ENCODE peak calls at places on chromosomes 11 and 22, in six cellular contexts. N, C, J, H, Z and U are unnamed samples.

GRCh38 chr11:16807306-16807705 is 68.9 kb downstream of the C11orf58 start:
- ATAC-seq in N (no peak), C (no peak), J (no peak), H (no peak), Z (no peak), U (no peak)

GRCh38 chr11:32088117-32088941 is 2.5 kb upstream of the RCN1 start:
- ATAC-seq in N (no peak), C (peak; percentile 63), J (no peak), H (no peak), Z (peak; percentile 81), U (peak; percentile 78)

GRCh38 chr11:96035031-96035743 is 111.3 kb upstream of the MTMR2 start:
- ATAC-seq in N (no peak), C (no peak), J (no peak), H (no peak), Z (no peak), U (no peak)

GRCh38 chr11:66958232-66958955 is at the start of gene PC:
- ATAC-seq in N (peak; percentile 97), C (peak; percentile 97), J (peak; percentile 97), H (peak; percentile 98), Z (peak; percentile 99), U (peak; percentile 97)

GRCh38 chr11:8800498-8801110 is 110.4 kb upstream of the AKIP1 start:
- ATAC-seq in N (no peak), C (no peak), J (no peak), H (no peak), Z (no peak), U (no peak)

GRCh38 chr11:89489930-89490329 is 1.2 kb downstream of the NOX4 start:
- ATAC-seq in N (no peak), C (no peak), J (no peak), H (no peak), Z (no peak), U (no peak)

GRCh38 chr11:61429691-61430582 is at the start of the genes CPSF7 and SDHAF2:
- ATAC-seq in N (peak; percentile 91), C (peak; percentile 90), J (peak; percentile 87), H (peak; percentile 94), Z (peak; percentile 99), U (peak; percentile 97)

GRCh38 chr11:4947505-4947904 is at the start of gene OR51A4:
- ATAC-seq in N (no peak), C (no peak), J (no peak), H (no peak), Z (no peak), U (no peak)

GRCh38 chr22:48746789-48747425 is 1080.8 kb downstream of the BRD1 start:
- ATAC-seq in N (no peak), C (no peak), J (no peak), H (no peak), Z (no peak), U (no peak)

GRCh38 chr11:94880216-94880615 is 93.1 kb downstream of the CWC15 start:
- ATAC-seq in N (no peak), C (peak; percentile 39), J (no peak), H (no peak), Z (no peak), U (peak; percentile 64)

GRCh38 chr11:98036810-98037209 is 983.9 kb upstream of the CNTN5 start:
- ATAC-seq in N (no peak), C (no peak), J (no peak), H (no peak), Z (no peak), U (no peak)

GRCh38 chr11:44471603-44472002 is 93.9 kb upstream of the CD82 start:
- ATAC-seq in N (no peak), C (no peak), J (no peak), H (no peak), Z (no peak), U (no peak)

GRCh38 chr11:86876716-86877234 is 76.4 kb downstream of the PRSS23 start:
- ATAC-seq in N (no peak), C (no peak), J (no peak), H (no peak), Z (no peak), U (no peak)

GRCh38 chr22:28116261-28116673 is 197.2 kb upstream of the PITPNB start:
- ATAC-seq in N (no peak), C (no peak), J (no peak), H (no peak), Z (peak; percentile 43), U (no peak)

GRCh38 chr22:46234851-46235437 is 15.1 kb downstream of the CDPF1 start:
- ATAC-seq in N (no peak), C (no peak), J (no peak), H (no peak), Z (no peak), U (no peak)

GRCh38 chr11:134742228-134742612 is 330.2 kb upstream of the B3GAT1 start:
- ATAC-seq in N (no peak), C (no peak), J (no peak), H (no peak), Z (no peak), U (no peak)

GRCh38 chr11:68406318-68407313 is 53.9 kb upstream of the PPP6R3 start:
- ATAC-seq in N (no peak), C (no peak), J (no peak), H (no peak), Z (no peak), U (no peak)

GRCh38 chr11:112401036-112401769 is 140.5 kb upstream of the PLET1 start:
- ATAC-seq in N (no peak), C (no peak), J (no peak), H (no peak), Z (no peak), U (no peak)

GRCh38 chr11:128890543-128891409 is at the start of gene KCNJ5:
- ATAC-seq in N (peak; percentile 40), C (peak; percentile 38), J (peak; percentile 41), H (peak; percentile 42), Z (peak; percentile 40), U (peak; percentile 51)

GRCh38 chr22:22616636-22617035 is 27.8 kb upstream of the GGTLC2 start:
- ATAC-seq in N (peak; percentile 31), C (peak; percentile 87), J (peak; percentile 93), H (peak; percentile 95), Z (no peak), U (peak; percentile 84)

GRCh38 chr11:15276616-15277015 is 161.9 kb downstream of the INSC start:
- ATAC-seq in N (no peak), C (no peak), J (no peak), H (no peak), Z (no peak), U (no peak)

GRCh38 chr11:35994421-35994820 is 50.6 kb downstream of the LDLRAD3 start:
- ATAC-seq in N (no peak), C (no peak), J (no peak), H (no peak), Z (no peak), U (no peak)

GRCh38 chr11:74691755-74692154 is 39.5 kb downstream of the CHRDL2 start:
- ATAC-seq in N (no peak), C (no peak), J (no peak), H (no peak), Z (no peak), U (no peak)

GRCh38 chr22:19565921-19566598 is 41.9 kb upstream of the CLDN5 start:
- ATAC-seq in N (no peak), C (no peak), J (no peak), H (no peak), Z (no peak), U (no peak)

GRCh38 chr22:21762712-21763581 is 27.4 kb upstream of the YPEL1 start:
- ATAC-seq in N (no peak), C (peak; percentile 78), J (no peak), H (peak; percentile 86), Z (no peak), U (peak; percentile 83)

GRCh38 chr22:50141462-50141861 is 29.1 kb upstream of the PANX2 start:
- ATAC-seq in N (no peak), C (no peak), J (no peak), H (no peak), Z (no peak), U (no peak)

GRCh38 chr11:68891356-68891948 is 12.2 kb downstream of the MRPL21 start:
- ATAC-seq in N (no peak), C (no peak), J (no peak), H (no peak), Z (peak; percentile 10), U (no peak)

GRCh38 chr11:105443623-105444022 is 166.2 kb upstream of the GRIA4 start:
- ATAC-seq in N (no peak), C (no peak), J (no peak), H (no peak), Z (no peak), U (no peak)

GRCh38 chr22:20566420-20567260 is 59.2 kb downstream of the MED15 start:
- ATAC-seq in N (peak; percentile 61), C (peak; percentile 59), J (no peak), H (no peak), Z (no peak), U (peak; percentile 15)

GRCh38 chr22:33538277-33538885 is 381.9 kb downstream of the LARGE1 start:
- ATAC-seq in N (no peak), C (no peak), J (no peak), H (no peak), Z (no peak), U (no peak)

GRCh38 chr11:58963551-58964075 is 24.3 kb downstream of the GLYATL1 start:
- ATAC-seq in N (no peak), C (no peak), J (no peak), H (no peak), Z (no peak), U (no peak)

GRCh38 chr11:114796954-114797721 is 118.8 kb downstream of the NXPE2 start:
- ATAC-seq in N (no peak), C (no peak), J (no peak), H (no peak), Z (peak; percentile 94), U (no peak)

GRCh38 chr11:72741849-72742521 is 10.2 kb downstream of the ARAP1 start:
- ATAC-seq in N (no peak), C (no peak), J (no peak), H (no peak), Z (no peak), U (no peak)

GRCh38 chr11:72762641-72763304 is 10.6 kb upstream of the ARAP1 start:
- ATAC-seq in N (peak; percentile 32), C (peak; percentile 52), J (peak; percentile 96), H (peak; percentile 95), Z (no peak), U (peak; percentile 98)

GRCh38 chr11:67562951-67563350 is 20.7 kb upstream of the GSTP1 start:
- ATAC-seq in N (no peak), C (no peak), J (no peak), H (no peak), Z (no peak), U (no peak)

GRCh38 chr22:23357028-23357427 is 176.7 kb downstream of the BCR start:
- ATAC-seq in N (no peak), C (no peak), J (no peak), H (no peak), Z (no peak), U (no peak)

GRCh38 chr11:112290462-112290894 is 29.8 kb upstream of the PLET1 start:
- ATAC-seq in N (no peak), C (no peak), J (no peak), H (no peak), Z (peak; percentile 10), U (no peak)